ENCODE peak calls at places on chromosome 14, in ten cellular contexts. One of them, this sample, is unnamed.
A peak's percentile ranks its signal among the peaks of the same experiment; 100 is the strongest.

GRCh38 chr14:49420201-49420600 is 166.0 kb downstream of the RPS29 start:
- DNase-seq in tibial nerve: no peak
- DNase-seq in heart left ventricle: no peak
- DNase-seq in ovary: no peak
- DNase-seq in endothelial cell of umbilical vein: no peak
- DNase-seq in prostate gland: no peak
- DNase-seq in IMR-90: no peak
- DNase-seq in H1: no peak
- DNase-seq in A549: no peak
- DNase-seq in Peyer's patch: no peak
- DNase-seq in this sample: no peak

GRCh38 chr14:29664515-29664914 is 263.1 kb downstream of the PRKD1 start:
- DNase-seq in tibial nerve: no peak
- DNase-seq in heart left ventricle: no peak
- DNase-seq in ovary: no peak
- DNase-seq in endothelial cell of umbilical vein: no peak
- DNase-seq in prostate gland: no peak
- DNase-seq in IMR-90: no peak
- DNase-seq in H1: no peak
- DNase-seq in A549: no peak
- DNase-seq in Peyer's patch: no peak
- DNase-seq in this sample: no peak

GRCh38 chr14:103132381-103133212 is 9.3 kb downstream of the TNFAIP2 start:
- DNase-seq in tibial nerve: no peak
- DNase-seq in heart left ventricle: no peak
- DNase-seq in ovary: peak; percentile 57
- DNase-seq in endothelial cell of umbilical vein: no peak
- DNase-seq in prostate gland: no peak
- DNase-seq in IMR-90: no peak
- DNase-seq in H1: no peak
- DNase-seq in A549: no peak
- DNase-seq in Peyer's patch: peak; percentile 39
- DNase-seq in this sample: no peak

GRCh38 chr14:20278414-20278813 is 27.3 kb downstream of the TTC5 start:
- DNase-seq in tibial nerve: peak; percentile 20
- DNase-seq in heart left ventricle: no peak
- DNase-seq in ovary: no peak
- DNase-seq in endothelial cell of umbilical vein: peak; percentile 21
- DNase-seq in prostate gland: no peak
- DNase-seq in IMR-90: peak; percentile 23
- DNase-seq in H1: no peak
- DNase-seq in A549: no peak
- DNase-seq in Peyer's patch: no peak
- DNase-seq in this sample: no peak

GRCh38 chr14:37936971-37937370 is 270.7 kb upstream of the SSTR1 start:
- DNase-seq in tibial nerve: no peak
- DNase-seq in heart left ventricle: no peak
- DNase-seq in ovary: no peak
- DNase-seq in endothelial cell of umbilical vein: no peak
- DNase-seq in prostate gland: no peak
- DNase-seq in IMR-90: no peak
- DNase-seq in H1: no peak
- DNase-seq in A549: no peak
- DNase-seq in Peyer's patch: no peak
- DNase-seq in this sample: no peak

GRCh38 chr14:67569651-67570290 is 30.3 kb downstream of the PIGH start:
- DNase-seq in tibial nerve: no peak
- DNase-seq in heart left ventricle: no peak
- DNase-seq in ovary: no peak
- DNase-seq in endothelial cell of umbilical vein: no peak
- DNase-seq in prostate gland: no peak
- DNase-seq in IMR-90: no peak
- DNase-seq in H1: no peak
- DNase-seq in A549: no peak
- DNase-seq in Peyer's patch: peak; percentile 25
- DNase-seq in this sample: no peak

GRCh38 chr14:89681086-89682018 is 264.3 kb upstream of the FOXN3 start:
- DNase-seq in tibial nerve: no peak
- DNase-seq in heart left ventricle: no peak
- DNase-seq in ovary: no peak
- DNase-seq in endothelial cell of umbilical vein: no peak
- DNase-seq in prostate gland: no peak
- DNase-seq in IMR-90: no peak
- DNase-seq in H1: no peak
- DNase-seq in A549: no peak
- DNase-seq in Peyer's patch: no peak
- DNase-seq in this sample: no peak

GRCh38 chr14:50830932-50831703 is at the start of gene NIN:
- DNase-seq in tibial nerve: peak; percentile 53
- DNase-seq in heart left ventricle: peak; percentile 91
- DNase-seq in ovary: peak; percentile 76
- DNase-seq in endothelial cell of umbilical vein: peak; percentile 71
- DNase-seq in prostate gland: peak; percentile 60
- DNase-seq in IMR-90: peak; percentile 73
- DNase-seq in H1: peak; percentile 79
- DNase-seq in A549: peak; percentile 72
- DNase-seq in Peyer's patch: peak; percentile 86
- DNase-seq in this sample: peak; percentile 65

GRCh38 chr14:36988568-36988967 is 183.8 kb downstream of the SLC25A21 start:
- DNase-seq in tibial nerve: no peak
- DNase-seq in heart left ventricle: no peak
- DNase-seq in ovary: no peak
- DNase-seq in endothelial cell of umbilical vein: no peak
- DNase-seq in prostate gland: no peak
- DNase-seq in IMR-90: peak; percentile 67
- DNase-seq in H1: no peak
- DNase-seq in A549: no peak
- DNase-seq in Peyer's patch: no peak
- DNase-seq in this sample: no peak

GRCh38 chr14:60485600-60486251 is at the start of gene C14orf39:
- DNase-seq in tibial nerve: no peak
- DNase-seq in heart left ventricle: no peak
- DNase-seq in ovary: peak; percentile 40
- DNase-seq in endothelial cell of umbilical vein: peak; percentile 34
- DNase-seq in prostate gland: no peak
- DNase-seq in IMR-90: peak; percentile 65
- DNase-seq in H1: peak; percentile 69
- DNase-seq in A549: no peak
- DNase-seq in Peyer's patch: no peak
- DNase-seq in this sample: no peak

GRCh38 chr14:66070542-66071319 is 415.4 kb upstream of the CCDC196 start:
- DNase-seq in tibial nerve: peak; percentile 33
- DNase-seq in heart left ventricle: no peak
- DNase-seq in ovary: no peak
- DNase-seq in endothelial cell of umbilical vein: peak; percentile 39
- DNase-seq in prostate gland: no peak
- DNase-seq in IMR-90: no peak
- DNase-seq in H1: peak; percentile 97
- DNase-seq in A549: peak; percentile 16
- DNase-seq in Peyer's patch: no peak
- DNase-seq in this sample: no peak

GRCh38 chr14:72699852-72700257 is 194.0 kb downstream of the DPF3 start:
- DNase-seq in tibial nerve: peak; percentile 24
- DNase-seq in heart left ventricle: no peak
- DNase-seq in ovary: no peak
- DNase-seq in endothelial cell of umbilical vein: peak; percentile 4
- DNase-seq in prostate gland: no peak
- DNase-seq in IMR-90: peak; percentile 83
- DNase-seq in H1: no peak
- DNase-seq in A549: peak; percentile 14
- DNase-seq in Peyer's patch: no peak
- DNase-seq in this sample: no peak

GRCh38 chr14:67187210-67187609 is 2.0 kb upstream of the GARIN2 start:
- DNase-seq in tibial nerve: no peak
- DNase-seq in heart left ventricle: no peak
- DNase-seq in ovary: no peak
- DNase-seq in endothelial cell of umbilical vein: peak; percentile 31
- DNase-seq in prostate gland: no peak
- DNase-seq in IMR-90: peak; percentile 89
- DNase-seq in H1: no peak
- DNase-seq in A549: peak; percentile 68
- DNase-seq in Peyer's patch: no peak
- DNase-seq in this sample: no peak

DNA sequence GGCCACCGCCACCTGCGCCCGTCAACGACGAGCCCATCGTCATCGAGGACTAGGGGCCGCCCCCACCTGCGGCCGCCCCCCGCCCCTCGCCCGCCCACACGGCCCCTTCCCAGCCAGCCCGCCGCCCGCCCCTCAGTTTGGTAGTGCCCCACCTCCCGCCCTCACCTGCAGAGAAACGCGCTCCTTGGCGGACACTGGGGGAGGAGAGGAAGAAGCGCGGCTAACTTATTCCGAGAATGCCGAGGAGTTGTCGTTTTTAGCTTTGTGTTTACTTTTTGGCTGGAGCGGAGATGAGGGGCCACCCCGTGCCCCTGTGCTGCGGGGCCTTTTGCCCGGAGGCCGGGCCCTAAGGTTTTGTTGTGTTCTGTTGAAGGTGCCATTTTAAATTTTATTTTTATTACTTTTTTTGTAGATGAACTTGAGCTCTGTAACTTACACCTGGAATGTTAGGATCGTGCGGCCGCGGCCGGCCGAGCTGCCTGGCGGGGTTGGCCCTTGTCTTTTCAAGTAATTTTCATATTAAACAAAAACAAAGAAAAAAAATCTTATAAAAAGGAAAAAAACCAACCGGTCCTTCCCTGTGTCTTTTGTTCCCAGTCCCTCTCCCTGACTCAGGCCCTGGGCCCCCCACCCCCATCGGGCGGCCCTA is 4.3 kb upstream of the CRIP2 start:
- DNase-seq in tibial nerve: no peak
- DNase-seq in heart left ventricle: no peak
- DNase-seq in ovary: no peak
- DNase-seq in endothelial cell of umbilical vein: no peak
- DNase-seq in prostate gland: no peak
- DNase-seq in IMR-90: no peak
- DNase-seq in H1: no peak
- DNase-seq in A549: no peak
- DNase-seq in Peyer's patch: no peak
- DNase-seq in this sample: no peak
- H3K27ac ChIP-seq in tibial nerve: peak overlapping the region; percentile 96
- H3K27ac ChIP-seq in heart left ventricle: peak overlapping the region; percentile 91
- H3K27ac ChIP-seq in ovary: no peak overlapping the region
- H3K27ac ChIP-seq in endothelial cell of umbilical vein: no peak overlapping the region
- H3K27ac ChIP-seq in prostate gland: no peak overlapping the region
- H3K27ac ChIP-seq in IMR-90: no peak overlapping the region
- H3K27ac ChIP-seq in H1: no peak overlapping the region
- H3K27ac ChIP-seq in A549: peak overlapping the region; percentile 97
- H3K27ac ChIP-seq in Peyer's patch: no peak overlapping the region
- H3K27ac ChIP-seq in this sample: peak overlapping the region; percentile 96

GRCh38 chr14:81031488-81031887 is 76.1 kb downstream of the TSHR start:
- DNase-seq in tibial nerve: no peak
- DNase-seq in heart left ventricle: no peak
- DNase-seq in ovary: no peak
- DNase-seq in endothelial cell of umbilical vein: no peak
- DNase-seq in prostate gland: no peak
- DNase-seq in IMR-90: no peak
- DNase-seq in H1: no peak
- DNase-seq in A549: no peak
- DNase-seq in Peyer's patch: no peak
- DNase-seq in this sample: peak; percentile 58

GRCh38 chr14:81033841-81034240 is 78.4 kb downstream of the TSHR start:
- DNase-seq in tibial nerve: no peak
- DNase-seq in heart left ventricle: no peak
- DNase-seq in ovary: no peak
- DNase-seq in endothelial cell of umbilical vein: no peak
- DNase-seq in prostate gland: no peak
- DNase-seq in IMR-90: no peak
- DNase-seq in H1: no peak
- DNase-seq in A549: no peak
- DNase-seq in Peyer's patch: no peak
- DNase-seq in this sample: no peak
- H3K4me3 ChIP-seq in tibial nerve: no peak overlapping the region
- H3K4me3 ChIP-seq in heart left ventricle: no peak overlapping the region
- H3K4me3 ChIP-seq in ovary: no peak overlapping the region
- H3K4me3 ChIP-seq in endothelial cell of umbilical vein: no peak overlapping the region
- H3K4me3 ChIP-seq in prostate gland: no peak overlapping the region
- H3K4me3 ChIP-seq in IMR-90: no peak overlapping the region
- H3K4me3 ChIP-seq in H1: no peak overlapping the region
- H3K4me3 ChIP-seq in A549: no peak overlapping the region
- H3K4me3 ChIP-seq in Peyer's patch: no peak overlapping the region
- H3K4me3 ChIP-seq in this sample: no peak overlapping the region

DNA sequence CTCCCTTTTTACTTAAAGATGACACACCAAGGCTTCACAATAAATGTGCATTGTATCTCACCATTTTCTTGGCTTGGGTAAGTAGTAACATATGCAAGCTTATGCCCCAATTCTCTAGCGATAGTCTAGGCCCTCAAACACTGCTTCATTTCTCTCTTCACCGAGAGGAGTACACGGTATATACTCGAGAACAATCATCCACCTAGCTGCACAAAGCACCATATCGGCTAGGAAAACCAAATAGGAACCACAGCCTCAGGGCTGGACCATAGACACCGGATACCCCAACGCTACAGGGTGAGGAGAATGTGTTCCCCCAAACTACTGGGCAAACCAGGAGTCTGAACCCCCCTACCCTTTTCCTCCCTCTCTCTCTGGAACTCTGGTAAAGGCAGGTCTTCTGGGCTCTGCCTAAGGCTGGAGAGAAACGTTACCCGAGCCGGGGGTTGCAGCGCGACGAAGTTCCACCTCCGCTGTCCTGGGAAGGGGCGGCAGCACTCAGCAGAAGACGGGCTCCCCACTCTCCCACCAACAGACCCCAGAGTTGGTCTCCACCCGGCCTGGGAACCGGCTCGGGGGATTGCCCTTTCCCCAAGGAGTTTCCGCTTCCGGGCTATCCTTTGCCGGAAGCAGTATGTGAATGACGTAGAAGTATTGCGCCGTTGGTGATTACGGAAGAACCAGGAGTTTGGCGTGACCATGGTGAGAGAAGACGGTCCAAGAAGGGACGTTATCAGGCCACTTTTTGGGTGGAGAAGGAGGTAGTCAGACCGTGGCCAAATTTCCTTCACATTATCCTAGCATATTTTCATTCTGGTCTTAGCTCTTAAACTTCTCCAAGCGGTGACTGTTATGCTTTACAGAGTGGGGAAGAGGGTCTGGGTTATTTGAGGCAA is at the start of the genes AREL1 and FCF1:
- DNase-seq in tibial nerve: peak; percentile 87
- DNase-seq in heart left ventricle: peak; percentile 81
- DNase-seq in ovary: peak; percentile 75
- DNase-seq in endothelial cell of umbilical vein: peak; percentile 87
- DNase-seq in prostate gland: peak; percentile 83
- DNase-seq in IMR-90: peak; percentile 91
- DNase-seq in H1: peak; percentile 86
- DNase-seq in A549: peak; percentile 89
- DNase-seq in Peyer's patch: peak; percentile 71
- DNase-seq in this sample: peak; percentile 76
- TF ChIP-seq POLR2A in tibial nerve: peak; percentile 46
- TF ChIP-seq POLR2A in heart left ventricle: peak; percentile 79
- TF ChIP-seq POLR2A in ovary: peak; percentile 75
- TF ChIP-seq POLR2A in endothelial cell of umbilical vein: peak; percentile 75
- TF ChIP-seq POLR2A in prostate gland: peak; percentile 13
- TF ChIP-seq POLR2A in IMR-90: peak; percentile 75
- TF ChIP-seq POLR2A in H1: peak; percentile 64
- TF ChIP-seq POLR2A in A549: peak; percentile 73
- TF ChIP-seq POLR2A in Peyer's patch: peak; percentile 69
- TF ChIP-seq POLR2A in this sample: no peak

DNA sequence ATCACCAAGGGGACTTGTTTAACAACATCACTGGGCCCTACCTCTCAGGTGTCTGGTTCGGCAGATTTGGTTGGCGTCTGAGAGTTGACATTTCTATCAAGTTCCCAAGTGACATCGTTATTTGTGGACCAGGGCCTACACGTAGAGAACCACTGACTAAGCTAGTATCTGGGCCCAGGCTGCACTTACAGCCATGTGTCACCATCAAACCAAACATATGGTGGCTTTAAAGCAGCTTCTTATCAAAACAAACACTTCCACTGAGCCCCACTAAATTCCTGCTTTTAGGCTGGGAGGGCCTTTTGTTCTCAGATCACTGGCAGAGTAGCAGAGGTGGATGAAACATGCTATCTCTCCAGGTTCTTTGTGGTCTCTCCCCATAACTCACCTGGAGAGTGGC is 220.5 kb downstream of the PELI2 start:
- DNase-seq in tibial nerve: no peak
- DNase-seq in heart left ventricle: no peak
- DNase-seq in ovary: no peak
- DNase-seq in endothelial cell of umbilical vein: no peak
- DNase-seq in prostate gland: no peak
- DNase-seq in IMR-90: peak; percentile 44
- DNase-seq in H1: no peak
- DNase-seq in A549: no peak
- DNase-seq in Peyer's patch: no peak
- DNase-seq in this sample: no peak
- H3K27ac ChIP-seq in tibial nerve: no peak overlapping the region
- H3K27ac ChIP-seq in heart left ventricle: no peak overlapping the region
- H3K27ac ChIP-seq in ovary: no peak overlapping the region
- H3K27ac ChIP-seq in endothelial cell of umbilical vein: no peak overlapping the region
- H3K27ac ChIP-seq in prostate gland: no peak overlapping the region
- H3K27ac ChIP-seq in IMR-90: peak overlapping the region; percentile 71
- H3K27ac ChIP-seq in H1: no peak overlapping the region
- H3K27ac ChIP-seq in A549: peak overlapping the region; percentile 85
- H3K27ac ChIP-seq in Peyer's patch: no peak overlapping the region
- H3K27ac ChIP-seq in this sample: no peak overlapping the region